ENCODE peak calls at places on chromosome 14, in five cellular contexts. S, R, V, P and H are unnamed samples.

GRCh38 chr14:76096257-76096656 is 55.5 kb upstream of the GPATCH2L start:
- DNase-seq in S (no peak), P (no peak), V (no peak), R (no peak), H (no peak)

GRCh38 chr14:96482986-96483385 is 19.2 kb upstream of the PAPOLA start:
- DNase-seq in P (no peak), R (no peak), S (no peak), V (no peak), H (no peak)

GRCh38 chr14:87935081-87935828 is 57.7 kb downstream of the GALC start:
- DNase-seq in S (no peak), V (peak), P (no peak), R (no peak), H (no peak)

GRCh38 chr14:46686652-46687051 is 35.1 kb upstream of the RPL10L start:
- DNase-seq in V (no peak), S (no peak), P (no peak), R (no peak), H (no peak)

GRCh38 chr14:93319958-93320357 is 12.9 kb downstream of the BTBD7 start:
- DNase-seq in S (no peak), V (no peak), R (no peak), P (no peak), H (no peak)

GRCh38 chr14:51424569-51425251 is 184.7 kb downstream of the TMX1 start:
- DNase-seq in V (peak), S (peak), P (no peak), R (peak), H (no peak)

GRCh38 chr14:85010186-85010585 is 519.8 kb upstream of the FLRT2 start:
- DNase-seq in R (no peak), P (no peak), V (peak), S (no peak), H (no peak)

GRCh38 chr14:80681651-80682050 is 259.9 kb downstream of the CEP128 start:
- DNase-seq in S (no peak), R (no peak), V (peak), P (no peak), H (no peak)

GRCh38 chr14:89416002-89416995 is 734 bp downstream of the FOXN3 start:
- DNase-seq in P (peak), R (peak), V (peak), S (peak), H (peak)

GRCh38 chr14:93496856-93497255 is 66.1 kb downstream of the UNC79 start:
- DNase-seq in R (no peak), V (no peak), P (no peak), S (no peak), H (no peak)

GRCh38 chr14:90425480-90425879 is 28.7 kb downstream of the CALM1 start:
- DNase-seq in R (no peak), P (no peak), S (peak), V (no peak), H (no peak)

GRCh38 chr14:61177279-61178225 is 103.6 kb downstream of the TMEM30B start:
- DNase-seq in R (peak), S (no peak), P (no peak), V (no peak), H (no peak)

GRCh38 chr14:69631509-69631908 is 20.1 kb downstream of the SUSD6 start:
- DNase-seq in V (no peak), R (peak), P (no peak), S (no peak), H (no peak)

GRCh38 chr14:103030741-103031565 is 26.4 kb downstream of the CDC42BPB start:
- DNase-seq in V (peak), S (no peak), R (peak), P (no peak), H (no peak)

GRCh38 chr14:38311655-38312054 is 55.8 kb upstream of the CLEC14A start:
- DNase-seq in P (no peak), S (no peak), R (peak), V (no peak), H (no peak)

GRCh38 chr14:49207451-49207850 is 378.7 kb downstream of the RPS29 start:
- DNase-seq in P (no peak), S (no peak), R (no peak), V (no peak), H (no peak)

GRCh38 chr14:56331815-56332214 is 213.6 kb downstream of the PELI2 start:
- DNase-seq in R (peak), P (no peak), S (peak), V (peak), H (no peak)

GRCh38 chr14:54784657-54785056 is 118.0 kb downstream of the GCH1 start:
- DNase-seq in R (no peak), V (no peak), S (no peak), P (no peak), H (no peak)

GRCh38 chr14:69880851-69881250 is 1.6 kb downstream of the SMOC1 start:
- DNase-seq in S (no peak), V (no peak), R (no peak), P (no peak), H (no peak)

GRCh38 chr14:23078692-23079116 is 16.2 kb downstream of the ACIN1 start:
- DNase-seq in P (no peak), R (peak), S (no peak), V (peak), H (no peak)

GRCh38 chr14:61296707-61297502 is 15.8 kb upstream of the TMEM30B start:
- DNase-seq in R (peak), S (no peak), P (peak), V (peak), H (no peak)

GRCh38 chr14:50883827-50884197 is 12.0 kb downstream of the ABHD12B start:
- DNase-seq in V (no peak), P (no peak), R (no peak), S (no peak), H (no peak)

GRCh38 chr14:32513571-32514009 is 184.5 kb downstream of the AKAP6 start:
- DNase-seq in P (no peak), V (peak), S (no peak), R (peak), H (no peak)

GRCh38 chr14:32230695-32231280 is 27.7 kb upstream of the RNU6-8 start:
- DNase-seq in P (no peak), S (no peak), V (peak), R (peak), H (no peak)

GRCh38 chr14:43894534-43894933 is 612.5 kb downstream of the FSCB start:
- DNase-seq in R (peak), V (peak), P (peak), S (no peak), H (no peak)